ENCODE peak calls at places on chromosomes 2 and 18, in six cellular contexts. V is right lobe of liver, Z is cardiac muscle cell, P is GM20000, T is cardiac fibroblast, Y is NCI-H1092. C is an unnamed sample.

GRCh38 chr18:50622865-50623393 is 63.0 kb downstream of the MAPK4 start:
- DNase-seq in Y (no peak), Z (no peak), V (no peak), T (no peak), P (no peak), C (no peak)

GRCh38 chr2:168455692-168456525 is at the start of gene CERS6:
- DNase-seq in P (peak), T (peak), V (peak), Y (peak), Z (peak), C (peak)

GRCh38 chr2:160294339-160294803 is 94.3 kb upstream of the ITGB6 start:
- DNase-seq in P (no peak), Z (peak), Y (no peak), V (peak), T (peak), C (no peak)

GRCh38 chr18:1104265-1104792 is 199.7 kb downstream of the ADCYAP1 start:
- DNase-seq in Y (no peak), P (no peak), T (peak), V (no peak), Z (peak), C (no peak)

GRCh38 chr2:225570000-225570399 is 170.5 kb downstream of the NYAP2 start:
- DNase-seq in P (no peak), Z (no peak), V (no peak), T (no peak), Y (no peak), C (no peak)

GRCh38 chr2:205198130-205198505 is 484.2 kb upstream of the NRP2 start:
- DNase-seq in T (peak), V (peak), Z (peak), Y (no peak), P (no peak), C (no peak)

GRCh38 chr2:11829947-11830707 is 83.7 kb downstream of the LPIN1 start:
- DNase-seq in P (peak), V (peak), T (peak), Z (peak), Y (peak), C (peak)

GRCh38 chr18:54881229-54881753 is 53.0 kb downstream of the RAB27B start:
- DNase-seq in Z (peak), Y (no peak), P (no peak), V (no peak), T (peak), C (no peak)

GRCh38 chr2:212958133-212958532 is 193.3 kb downstream of the IKZF2 start:
- DNase-seq in T (no peak), Z (no peak), V (no peak), Y (no peak), P (no peak), C (no peak)

GRCh38 chr2:33477473-33478468 is 1.3 kb downstream of the RASGRP3 start:
- DNase-seq in T (no peak), V (peak), Y (no peak), Z (no peak), P (peak), C (no peak)

GRCh38 chr2:202479610-202480009 is 103.5 kb downstream of the BMPR2 start:
- DNase-seq in Z (no peak), T (no peak), Y (no peak), V (no peak), P (peak), C (no peak)

GRCh38 chr2:237966250-237966564 is 607 bp upstream of the UBE2F start:
- DNase-seq in Y (no peak), V (no peak), Z (no peak), P (no peak), T (no peak), C (no peak)

GRCh38 chr2:127638361-127639110 is 7.4 kb upstream of the GPR17 start:
- DNase-seq in Y (no peak), T (peak), V (no peak), P (no peak), Z (peak), C (no peak)

GRCh38 chr18:22683196-22683676 is 249.9 kb upstream of the RBBP8 start:
- DNase-seq in V (peak), P (no peak), T (peak), Z (peak), Y (peak), C (peak)

GRCh38 chr2:189783451-189783926 is 650 bp downstream of the ORMDL1 start:
- DNase-seq in V (no peak), T (peak), Y (no peak), P (peak), Z (peak), C (no peak)

C was measured in RWPE2.